ENCODE peak calls at places on chromosomes 16 and 17, in four cellular contexts. D, W, J and Y are unnamed samples.

GRCh38 chr16:7086842-7087616 is 245.6 kb upstream of the RBFOX1 start:
- DNase-seq in W (peak; percentile 55), D (peak; percentile 33), J (peak; percentile 14), Y (no peak)

GRCh38 chr17:28728364-28729200 is at the start of gene NEK8:
- DNase-seq in W (peak; percentile 93), D (peak; percentile 94), J (peak; percentile 99), Y (peak; percentile 88)

GRCh38 chr17:337866-338265 is 14.7 kb downstream of the RPH3AL start:
- DNase-seq in D (no peak), J (no peak), W (no peak), Y (peak; percentile 28)

GRCh38 chr16:31367875-31368274 is 12.9 kb downstream of the ITGAX start:
- DNase-seq in W (no peak), J (no peak), D (no peak), Y (no peak)

GRCh38 chr17:17693253-17693954 is 12.1 kb downstream of the RAI1 start:
- DNase-seq in J (no peak), D (peak; percentile 88), W (peak; percentile 78), Y (no peak)

GRCh38 chr16:35134471-35134870 is 1675.1 kb downstream of the TP53TG3F start:
- DNase-seq in W (no peak), D (no peak), J (no peak), Y (no peak)

GRCh38 chr17:32910769-32911168 is 17.2 kb upstream of the TMEM98 start:
- DNase-seq in D (no peak), J (no peak), W (no peak), Y (no peak)

GRCh38 chr16:12461201-12461600 is 342.5 kb downstream of the CPPED1 start:
- DNase-seq in W (no peak), J (no peak), D (no peak), Y (no peak)

GRCh38 chr16:57285379-57285778 is 907 bp upstream of the PLLP start:
- DNase-seq in J (no peak), D (no peak), W (no peak), Y (no peak)

GRCh38 chr17:1878419-1879121 is 48.8 kb downstream of the RPA1 start:
- DNase-seq in W (no peak), D (no peak), J (no peak), Y (no peak)

GRCh38 chr17:74176546-74177001 is 26.9 kb upstream of the RPL38 start:
- DNase-seq in W (peak; percentile 91), D (peak; percentile 60), J (peak; percentile 72), Y (no peak)

GRCh38 chr17:59561042-59561441 is 4.4 kb upstream of the DHX40 start:
- DNase-seq in W (peak; percentile 43), J (peak; percentile 58), D (peak; percentile 49), Y (no peak)

GRCh38 chr17:42754782-42755181 is 6.2 kb upstream of the RAMP2 start:
- DNase-seq in W (no peak), D (no peak), J (no peak), Y (no peak)
- TF ChIP-seq FOXM1 in W (no peak), D (no peak), J (no peak), Y (no peak)

GRCh38 chr17:80694085-80694991 is 149.7 kb downstream of the RPTOR start:
- DNase-seq in J (no peak), D (no peak), W (no peak), Y (no peak)

GRCh38 chr17:80695979-80696378 is 151.3 kb downstream of the RPTOR start:
- DNase-seq in D (no peak), W (peak; percentile 82), J (no peak), Y (no peak)

GRCh38 chr17:80696964-80697363 is 152.3 kb downstream of the RPTOR start:
- DNase-seq in J (no peak), D (no peak), W (no peak), Y (no peak)

GRCh38 chr17:80696456-80696855 is 151.8 kb downstream of the RPTOR start:
- DNase-seq in D (no peak), J (no peak), W (peak; percentile 65), Y (no peak)

DNA sequence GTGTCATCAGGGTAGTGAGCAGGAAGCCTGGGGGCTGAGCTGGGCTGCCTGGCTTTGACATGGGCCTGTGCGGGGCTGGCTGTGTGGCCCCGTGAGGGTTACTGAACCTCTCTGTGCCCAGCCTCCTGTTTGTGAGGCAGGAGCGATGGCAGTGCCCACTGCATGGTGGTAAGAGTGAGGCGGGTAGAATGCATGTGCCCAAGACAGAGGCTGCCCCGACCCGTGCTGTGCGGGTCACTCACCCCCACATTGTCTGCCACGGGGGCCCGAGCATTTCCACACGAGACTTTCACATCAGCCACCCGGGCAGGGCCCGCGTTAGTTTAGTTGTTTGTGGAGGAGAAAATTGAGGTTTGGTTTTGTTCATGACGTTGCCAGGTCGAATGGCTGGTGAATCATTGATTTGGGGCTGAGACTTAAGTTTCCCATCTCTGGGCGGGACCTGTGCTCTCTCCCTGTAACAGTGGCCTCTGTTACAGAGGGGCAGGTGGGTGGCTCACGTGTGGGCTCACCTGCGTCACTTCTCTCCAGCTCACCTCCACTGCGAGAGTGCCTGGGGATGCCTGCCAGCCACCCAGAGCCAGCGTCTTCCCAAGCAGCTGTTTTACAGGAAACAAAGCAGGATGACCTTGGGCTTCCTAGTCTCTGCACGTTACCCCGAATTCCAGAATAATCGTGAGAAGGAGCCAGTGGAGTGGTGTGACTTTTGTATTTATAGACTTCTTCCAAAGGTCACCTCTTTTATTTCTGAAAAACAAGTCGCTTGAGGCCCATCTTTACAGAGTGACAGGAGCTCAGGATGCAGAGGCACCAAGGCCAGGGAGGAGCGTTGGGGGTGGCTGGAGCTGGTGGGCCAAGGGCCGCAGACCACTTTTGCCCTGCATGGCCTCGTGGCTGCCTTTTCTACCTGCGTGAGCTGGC is 150.6 kb downstream of the RPTOR start:
- DNase-seq in J (no peak), W (no peak), D (peak; percentile 52), Y (no peak)
- TF ChIP-seq CHD2 in J (no peak), W (no peak), D (no peak), Y (no peak)

DNA sequence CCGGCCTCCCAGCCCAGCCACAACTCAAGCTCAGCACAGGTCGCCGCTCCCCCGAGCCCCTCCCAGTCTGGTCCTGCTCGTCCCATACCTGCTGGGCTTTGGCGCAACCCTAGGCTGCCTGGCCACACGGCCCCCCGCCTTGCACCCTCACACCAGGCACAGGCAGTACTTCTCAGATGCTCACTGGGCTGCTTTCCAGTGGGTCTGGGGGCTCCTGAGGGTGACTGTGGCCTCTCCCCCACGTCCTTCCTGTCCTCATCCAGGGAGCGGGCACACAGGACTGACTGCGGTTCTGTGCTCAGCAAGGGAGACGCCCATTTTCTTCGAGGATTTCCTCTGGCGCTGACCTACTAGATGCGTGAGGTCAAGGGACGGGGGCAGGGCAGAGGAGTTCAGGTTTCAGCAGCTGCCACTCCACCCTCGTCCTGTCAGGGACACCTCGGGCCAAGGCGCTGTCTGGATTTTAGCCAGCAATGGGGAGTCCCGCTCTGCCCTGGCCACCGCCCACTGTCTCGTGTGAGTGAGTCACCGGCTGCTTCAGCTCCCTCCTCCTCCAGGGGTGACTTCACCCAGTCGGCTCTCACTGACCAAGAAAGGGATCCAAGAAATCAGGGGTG is 115.8 kb downstream of the NPIPB11 start:
- DNase-seq in W (no peak), J (peak; percentile 88), D (peak; percentile 80), Y (peak; percentile 44)
- TF ChIP-seq SIN3A in W (no peak), J (peak; percentile 27), D (no peak), Y (no peak)

GRCh38 chr16:24847358-24847664 is 1.5 kb downstream of the SLC5A11 start:
- DNase-seq in D (no peak), W (no peak), J (no peak), Y (no peak)

GRCh38 chr16:24848065-24848464 is 2.3 kb downstream of the SLC5A11 start:
- DNase-seq in J (no peak), D (no peak), W (no peak), Y (no peak)

GRCh38 chr16:24846548-24847357 is 990 bp downstream of the SLC5A11 start:
- DNase-seq in W (no peak), D (no peak), J (no peak), Y (no peak)

GRCh38 chr16:24844101-24845030 is 1.4 kb upstream of the SLC5A11 start:
- DNase-seq in D (peak; percentile 90), J (peak; percentile 91), W (no peak), Y (no peak)

GRCh38 chr16:24845726-24846547 is at the start of gene SLC5A11:
- DNase-seq in D (peak; percentile 80), J (no peak), W (no peak), Y (no peak)
- TF ChIP-seq FOXM1 in D (no peak), J (no peak), W (no peak), Y (no peak)

GRCh38 chr16:588639-588888 is 1.3 kb upstream of the RAB40C start:
- DNase-seq in J (no peak), W (peak; percentile 58), D (no peak), Y (no peak)
- TF ChIP-seq CHD2 in J (no peak), W (no peak), D (no peak), Y (no peak)

GRCh38 chr16:75379339-75379738 is 54.0 kb downstream of the CFDP1 start:
- DNase-seq in W (no peak), J (no peak), D (no peak), Y (peak; percentile 33)

GRCh38 chr16:75380870-75381269 is 52.4 kb downstream of the CFDP1 start:
- DNase-seq in J (no peak), D (no peak), W (no peak), Y (no peak)

GRCh38 chr16:75377971-75378386 is 55.3 kb downstream of the CFDP1 start:
- DNase-seq in W (no peak), J (no peak), D (no peak), Y (no peak)

GRCh38 chr16:75378616-75379015 is 54.7 kb downstream of the CFDP1 start:
- DNase-seq in D (no peak), J (no peak), W (no peak), Y (no peak)

GRCh38 chr16:75379911-75380847 is 53.1 kb downstream of the CFDP1 start:
- DNase-seq in J (no peak), D (no peak), W (no peak), Y (peak; percentile 60)
- TF ChIP-seq SIN3A in J (no peak), D (no peak), W (no peak), Y (no peak)

GRCh38 chr17:7296189-7296861 is 1.9 kb upstream of the YBX2 start:
- DNase-seq in W (peak; percentile 92), J (peak; percentile 74), D (peak; percentile 56), Y (no peak)
- TF ChIP-seq FOXM1 in W (peak; percentile 40), J (no peak), D (no peak), Y (no peak)

GRCh38 chr17:66910651-66911285 is 53.7 kb upstream of the CACNG4 start:
- DNase-seq in W (no peak), J (no peak), D (no peak), Y (no peak)

GRCh38 chr17:66906321-66907278 is 57.9 kb upstream of the CACNG4 start:
- DNase-seq in J (peak; percentile 68), D (peak; percentile 74), W (peak; percentile 87), Y (peak; percentile 25)

GRCh38 chr17:66904760-66905637 is 59.5 kb upstream of the CACNG4 start:
- DNase-seq in J (no peak), D (peak; percentile 43), W (peak; percentile 81), Y (no peak)

GRCh38 chr17:66915204-66915611 is 49.3 kb upstream of the CACNG4 start:
- DNase-seq in W (peak; percentile 76), J (no peak), D (peak; percentile 21), Y (no peak)

GRCh38 chr17:66909811-66910210 is 54.7 kb upstream of the CACNG4 start:
- DNase-seq in D (no peak), J (no peak), W (no peak), Y (no peak)
- TF ChIP-seq CHD2 in D (no peak), J (no peak), W (no peak), Y (no peak)

DNA sequence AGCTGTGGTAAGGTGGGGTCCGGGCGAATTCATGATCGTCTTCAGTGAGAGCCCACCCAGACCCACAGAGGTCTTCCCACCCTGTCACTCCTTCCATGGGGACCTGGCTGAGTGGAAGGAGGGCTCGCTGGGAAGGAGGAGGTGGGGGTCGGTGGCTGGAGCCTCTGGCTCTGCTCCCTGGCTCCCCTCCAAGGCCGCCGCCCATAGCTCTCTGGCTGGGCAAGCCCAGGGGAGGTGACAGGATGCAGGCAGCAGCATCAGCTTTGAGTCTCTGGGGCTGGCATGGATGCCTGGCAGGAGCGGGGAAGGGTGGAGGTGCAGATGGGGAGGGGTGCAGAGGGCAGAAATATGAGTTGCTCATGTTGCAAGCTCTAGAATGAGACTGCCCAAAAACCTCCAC is 147.0 kb downstream of the ENGASE start:
- DNase-seq in D (no peak), W (peak; percentile 73), J (no peak), Y (no peak)
- TF ChIP-seq SIN3A in D (no peak), W (no peak), J (no peak), Y (no peak)